ENCODE peak calls at places on chromosome 14, in four cellular contexts. P, M, S and V are unnamed samples. For H3K36me3, the result is how much of the 10 kb centered on the place peaks cover.

GRCh38 chr14:100907240-100907639 is 3.7 kb upstream of the RTL1 start:
- DNase-seq in P (no peak), M (no peak), S (no peak), V (no peak)

GRCh38 chr14:80216818-80217217 is 5.5 kb upstream of the DIO2 start:
- DNase-seq in M (no peak), P (no peak), S (no peak), V (no peak)

GRCh38 chr14:35406811-35407630 is 2.5 kb upstream of the NFKBIA start:
- DNase-seq in P (peak), S (peak), M (peak), V (no peak)

GRCh38 chr14:36829547-36829946 is 167.9 kb downstream of the PAX9 start:
- DNase-seq in S (no peak), M (no peak), P (no peak), V (no peak)

GRCh38 chr14:42504433-42504832 is 897.8 kb downstream of the LRFN5 start:
- DNase-seq in S (no peak), M (no peak), P (no peak), V (no peak)

GRCh38 chr14:105446971-105447370 is 27.3 kb downstream of the MTA1 start:
- DNase-seq in P (no peak), M (no peak), S (no peak), V (peak)

GRCh38 chr14:36768638-36769337 is 107.1 kb downstream of the PAX9 start:
- DNase-seq in S (no peak), P (no peak), M (no peak), V (no peak)

GRCh38 chr14:40599726-40600125 is 1007.0 kb upstream of the LRFN5 start:
- DNase-seq in S (no peak), M (no peak), P (no peak), V (no peak)

GRCh38 chr14:92380582-92380981 is 57.6 kb downstream of the SLC24A4 start:
- DNase-seq in S (no peak), P (no peak), M (no peak), V (no peak)

GRCh38 chr14:89466460-89466859 is 49.4 kb upstream of the FOXN3 start:
- DNase-seq in M (no peak), S (no peak), P (no peak), V (no peak)

GRCh38 chr14:65357091-65357490 is 55.4 kb upstream of the FUT8 start:
- DNase-seq in P (no peak), S (no peak), M (no peak), V (no peak)

GRCh38 chr14:50047274-50047676 is 69.1 kb downstream of the VCPKMT start:
- DNase-seq in M (peak), P (peak), S (no peak), V (peak)

GRCh38 chr14:84112589-84112988 is 1417.4 kb upstream of the FLRT2 start:
- DNase-seq in M (no peak), S (no peak), P (no peak), V (no peak)

GRCh38 chr14:79728331-79728730 is 483.0 kb downstream of the DIO2 start:
- DNase-seq in S (no peak), M (no peak), P (no peak), V (no peak)

GRCh38 chr14:67547224-67547780 is 14.2 kb downstream of the PLEKHH1 start:
- DNase-seq in P (no peak), S (no peak), M (no peak), V (no peak)

GRCh38 chr14:100898465-100898864 is 5.1 kb downstream of the RTL1 start:
- DNase-seq in P (no peak), S (no peak), M (peak), V (peak)

GRCh38 chr14:67680121-67680602 is 5.7 kb upstream of the VTI1B start:
- DNase-seq in S (no peak), P (no peak), M (no peak), V (no peak)

GRCh38 chr14:67674139-67674479 is 323 bp downstream of the VTI1B start:
- DNase-seq in M (peak), S (peak), P (peak), V (peak)

GRCh38 chr14:59869381-59870255 is 958 bp downstream of the RTN1 start:
- DNase-seq in S (no peak), M (no peak), P (no peak), V (peak)

GRCh38 chr14:57533214-57533613 is 39.6 kb upstream of the CCDC198 start:
- DNase-seq in S (peak), M (no peak), P (peak), V (no peak)

GRCh38 chr14:89672636-89673279 is 255.7 kb upstream of the FOXN3 start:
- DNase-seq in M (no peak), S (no peak), P (peak), V (no peak)

GRCh38 chr14:105005329-105005928 is 15.5 kb downstream of the CDCA4 start:
- DNase-seq in M (no peak), S (no peak), P (no peak), V (no peak)

GRCh38 chr14:82528011-82528410 is 994.4 kb upstream of the SEL1L start:
- DNase-seq in M (no peak), S (no peak), P (no peak), V (no peak)

GRCh38 chr14:67077914-67078313 is 111.3 kb upstream of the GARIN2 start:
- DNase-seq in P (no peak), M (no peak), S (no peak), V (no peak)

GRCh38 chr14:43005807-43006206 is 1399.1 kb downstream of the LRFN5 start:
- DNase-seq in P (no peak), S (no peak), M (no peak), V (no peak)

GRCh38 chr14:102941419-102942011 is 19.1 kb downstream of the AMN start:
- DNase-seq in P (no peak), S (no peak), M (no peak), V (peak)
- H3K36me3 ChIP-seq in P (under half), S (under half), M (half or more), V (under half)

DNA sequence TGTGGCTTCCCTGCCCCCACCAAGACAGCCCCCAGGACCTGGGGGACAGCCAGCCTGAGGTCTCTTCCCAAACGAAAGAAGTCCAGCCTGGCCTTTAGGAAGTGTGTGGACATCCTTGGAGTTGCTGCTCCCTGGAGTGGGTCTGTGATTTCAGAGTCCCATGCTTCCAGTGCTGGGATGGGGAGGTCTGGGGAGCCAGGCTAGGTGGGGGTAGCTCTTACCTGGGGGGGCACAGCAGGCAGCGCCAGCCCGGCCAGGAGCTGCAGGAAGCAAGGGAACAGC is 509 bp downstream of the PGF start:
- DNase-seq in M (no peak), S (no peak), P (no peak), V (no peak)
- H3K4me3 ChIP-seq in M (no peak), S (peak), P (no peak), V (peak)

DNA sequence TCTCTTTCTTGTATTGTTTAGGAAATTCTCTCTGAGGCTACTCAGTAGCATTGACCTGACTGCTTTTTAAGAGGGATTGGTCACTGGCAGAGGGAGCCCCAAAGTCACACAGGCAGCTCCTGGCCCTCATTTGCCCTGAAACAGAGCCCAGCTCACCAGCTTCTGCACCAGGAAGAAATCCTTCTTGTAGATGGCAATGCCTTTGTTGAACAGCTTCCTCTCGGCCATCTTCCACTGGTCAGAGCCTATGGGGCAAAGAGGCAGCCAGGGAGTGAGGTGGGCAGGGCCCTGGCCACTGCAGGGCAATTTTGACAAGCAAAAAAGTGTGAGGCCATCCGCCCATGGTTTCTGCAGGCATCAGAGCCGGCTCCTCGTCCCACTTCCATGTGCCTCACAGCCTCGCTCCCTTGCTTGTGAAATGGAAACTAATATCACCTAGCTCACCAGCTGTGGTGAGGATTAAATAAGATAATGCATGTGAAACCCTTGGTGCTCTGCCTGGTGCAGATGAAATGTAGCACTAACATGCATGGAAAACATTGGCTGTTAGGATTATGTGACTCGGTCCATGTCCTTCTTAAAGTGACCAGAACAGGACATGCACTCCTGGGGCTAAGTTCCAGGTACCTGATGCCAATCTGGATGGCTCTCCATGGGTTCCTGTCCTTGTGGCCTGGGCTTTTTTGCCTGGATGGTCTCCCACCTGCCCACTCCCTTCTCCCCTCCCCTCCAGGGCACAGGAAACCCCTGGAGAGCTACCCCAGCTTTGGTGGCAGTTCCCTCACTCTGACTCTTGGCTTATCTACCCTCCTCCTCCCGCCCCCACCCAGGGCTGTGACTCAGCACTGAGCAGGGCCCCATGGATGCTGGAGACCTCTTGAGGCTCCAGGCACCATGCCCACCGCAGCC is 11.2 kb upstream of the PNMA1 start:
- DNase-seq in S (no peak), P (no peak), M (no peak), V (no peak)
- H3K36me3 ChIP-seq in S (under half), P (under half), M (under half), V (half or more)

GRCh38 chr14:103279129-103280025 is 54.7 kb upstream of the EIF5 start:
- DNase-seq in S (peak), P (no peak), M (peak), V (peak)
- H3K4me3 ChIP-seq in S (peak), P (no peak), M (no peak), V (no peak)